ENCODE peak calls at places on chromosomes 7 and 10, in seven cellular contexts. One of them, this sample, is unnamed.

GRCh38 chr7:159097661-159098423 is 46.8 kb downstream of the VIPR2 start:
- DNase-seq in colonic mucosa: no peak
- DNase-seq in esophagus squamous epithelium: no peak
- DNase-seq in CD8-positive, alpha-beta memory T cell: no peak
- DNase-seq in mesendoderm: no peak
- DNase-seq in CD4-positive, alpha-beta T cell: no peak
- DNase-seq in AG04450: no peak
- DNase-seq in this sample: no peak

GRCh38 chr7:90256778-90257177 is 11.8 kb downstream of the CFAP69 start:
- DNase-seq in colonic mucosa: no peak
- DNase-seq in esophagus squamous epithelium: no peak
- DNase-seq in CD8-positive, alpha-beta memory T cell: no peak
- DNase-seq in mesendoderm: no peak
- DNase-seq in CD4-positive, alpha-beta T cell: no peak
- DNase-seq in AG04450: no peak
- DNase-seq in this sample: no peak

GRCh38 chr10:42980553-42981357 is 96.1 kb upstream of the RET start:
- DNase-seq in colonic mucosa: no peak
- DNase-seq in esophagus squamous epithelium: no peak
- DNase-seq in CD8-positive, alpha-beta memory T cell: no peak
- DNase-seq in mesendoderm: no peak
- DNase-seq in CD4-positive, alpha-beta T cell: no peak
- DNase-seq in AG04450: no peak
- DNase-seq in this sample: no peak

GRCh38 chr7:137209151-137209822 is 134.2 kb downstream of the PTN start:
- DNase-seq in colonic mucosa: no peak
- DNase-seq in esophagus squamous epithelium: no peak
- DNase-seq in CD8-positive, alpha-beta memory T cell: no peak
- DNase-seq in mesendoderm: no peak
- DNase-seq in CD4-positive, alpha-beta T cell: no peak
- DNase-seq in AG04450: no peak
- DNase-seq in this sample: no peak

GRCh38 chr7:74203956-74204615 is 5.7 kb upstream of the LAT2 start:
- DNase-seq in colonic mucosa: no peak
- DNase-seq in esophagus squamous epithelium: no peak
- DNase-seq in CD8-positive, alpha-beta memory T cell: no peak
- DNase-seq in mesendoderm: no peak
- DNase-seq in CD4-positive, alpha-beta T cell: no peak
- DNase-seq in AG04450: no peak
- DNase-seq in this sample: no peak

GRCh38 chr10:63675171-63675570 is 154.0 kb downstream of the REEP3 start:
- DNase-seq in colonic mucosa: no peak
- DNase-seq in esophagus squamous epithelium: no peak
- DNase-seq in CD8-positive, alpha-beta memory T cell: no peak
- DNase-seq in mesendoderm: no peak
- DNase-seq in CD4-positive, alpha-beta T cell: no peak
- DNase-seq in AG04450: no peak
- DNase-seq in this sample: no peak

GRCh38 chr10:129870926-129871660 is 93.0 kb downstream of the EBF3 start:
- DNase-seq in colonic mucosa: no peak
- DNase-seq in esophagus squamous epithelium: no peak
- DNase-seq in CD8-positive, alpha-beta memory T cell: no peak
- DNase-seq in mesendoderm: peak; percentile 27
- DNase-seq in CD4-positive, alpha-beta T cell: no peak
- DNase-seq in AG04450: no peak
- DNase-seq in this sample: no peak

GRCh38 chr10:58782876-58783859 is 270.5 kb downstream of the BICC1 start:
- DNase-seq in colonic mucosa: peak; percentile 30
- DNase-seq in esophagus squamous epithelium: no peak
- DNase-seq in CD8-positive, alpha-beta memory T cell: no peak
- DNase-seq in mesendoderm: no peak
- DNase-seq in CD4-positive, alpha-beta T cell: no peak
- DNase-seq in AG04450: no peak
- DNase-seq in this sample: no peak

GRCh38 chr7:148941598-148942280 is 57.6 kb upstream of the EZH2 start:
- DNase-seq in colonic mucosa: peak; percentile 68
- DNase-seq in esophagus squamous epithelium: no peak
- DNase-seq in CD8-positive, alpha-beta memory T cell: peak; percentile 59
- DNase-seq in mesendoderm: peak; percentile 85
- DNase-seq in CD4-positive, alpha-beta T cell: peak; percentile 29
- DNase-seq in AG04450: peak; percentile 7
- DNase-seq in this sample: peak; percentile 53

GRCh38 chr10:69043931-69044531 is 43.9 kb upstream of the SRGN start:
- DNase-seq in colonic mucosa: no peak
- DNase-seq in esophagus squamous epithelium: no peak
- DNase-seq in CD8-positive, alpha-beta memory T cell: peak; percentile 15
- DNase-seq in mesendoderm: no peak
- DNase-seq in CD4-positive, alpha-beta T cell: no peak
- DNase-seq in AG04450: no peak
- DNase-seq in this sample: no peak

GRCh38 chr10:69049564-69049955 is 38.3 kb upstream of the SRGN start:
- DNase-seq in colonic mucosa: no peak
- DNase-seq in esophagus squamous epithelium: no peak
- DNase-seq in CD8-positive, alpha-beta memory T cell: no peak
- DNase-seq in mesendoderm: no peak
- DNase-seq in CD4-positive, alpha-beta T cell: no peak
- DNase-seq in AG04450: no peak
- DNase-seq in this sample: no peak

GRCh38 chr10:69048103-69048502 is 39.8 kb upstream of the SRGN start:
- DNase-seq in colonic mucosa: no peak
- DNase-seq in esophagus squamous epithelium: no peak
- DNase-seq in CD8-positive, alpha-beta memory T cell: no peak
- DNase-seq in mesendoderm: no peak
- DNase-seq in CD4-positive, alpha-beta T cell: no peak
- DNase-seq in AG04450: no peak
- DNase-seq in this sample: no peak

GRCh38 chr10:69045441-69046300 is 42.2 kb upstream of the SRGN start:
- DNase-seq in colonic mucosa: no peak
- DNase-seq in esophagus squamous epithelium: no peak
- DNase-seq in CD8-positive, alpha-beta memory T cell: no peak
- DNase-seq in mesendoderm: no peak
- DNase-seq in CD4-positive, alpha-beta T cell: no peak
- DNase-seq in AG04450: no peak
- DNase-seq in this sample: no peak

DNA sequence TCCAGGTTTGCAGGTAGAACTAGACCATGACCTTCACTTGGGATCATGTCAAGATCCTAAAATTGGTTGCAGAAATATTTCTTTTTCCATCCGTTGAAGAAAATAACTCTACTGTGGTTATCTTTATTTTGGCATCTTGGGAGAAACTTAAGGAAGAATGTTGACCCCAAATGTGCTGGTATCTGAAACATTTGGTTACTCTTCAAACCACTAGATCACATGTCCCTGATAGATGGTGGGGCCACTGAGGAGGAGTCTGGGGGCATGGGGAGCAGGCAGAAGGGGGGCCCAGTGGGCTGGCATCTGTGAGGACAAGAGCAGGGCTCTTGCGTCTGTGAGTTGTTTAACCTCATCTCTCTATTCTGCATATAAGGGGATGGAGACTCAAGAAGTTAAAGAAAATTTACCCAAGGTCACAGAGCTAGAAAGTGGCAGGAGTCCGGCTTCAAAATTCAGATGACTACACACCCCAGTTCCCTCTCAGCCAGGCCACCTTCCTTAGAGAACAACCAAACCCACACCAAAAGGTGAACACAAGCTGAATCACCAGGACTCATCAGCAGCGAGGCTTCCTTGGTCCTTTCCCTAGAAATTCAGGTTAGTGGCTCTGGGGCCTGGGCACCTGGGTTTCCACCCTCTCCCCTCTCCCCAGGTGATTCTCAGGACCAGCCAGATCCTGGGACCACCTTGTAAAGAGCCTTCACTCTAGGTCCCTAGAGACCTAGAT is 40.6 kb upstream of the SRGN start:
- DNase-seq in colonic mucosa: no peak
- DNase-seq in esophagus squamous epithelium: no peak
- DNase-seq in CD8-positive, alpha-beta memory T cell: no peak
- DNase-seq in mesendoderm: no peak
- DNase-seq in CD4-positive, alpha-beta T cell: no peak
- DNase-seq in AG04450: no peak
- DNase-seq in this sample: no peak
- H3K27ac ChIP-seq in colonic mucosa: no peak overlapping the region
- H3K27ac ChIP-seq in esophagus squamous epithelium: peak overlapping the region; percentile 57
- H3K27ac ChIP-seq in CD8-positive, alpha-beta memory T cell: no peak overlapping the region
- H3K27ac ChIP-seq in mesendoderm: no peak overlapping the region
- H3K27ac ChIP-seq in CD4-positive, alpha-beta T cell: no peak overlapping the region
- H3K27ac ChIP-seq in AG04450: no peak overlapping the region
- H3K27ac ChIP-seq in this sample: no peak overlapping the region

DNA sequence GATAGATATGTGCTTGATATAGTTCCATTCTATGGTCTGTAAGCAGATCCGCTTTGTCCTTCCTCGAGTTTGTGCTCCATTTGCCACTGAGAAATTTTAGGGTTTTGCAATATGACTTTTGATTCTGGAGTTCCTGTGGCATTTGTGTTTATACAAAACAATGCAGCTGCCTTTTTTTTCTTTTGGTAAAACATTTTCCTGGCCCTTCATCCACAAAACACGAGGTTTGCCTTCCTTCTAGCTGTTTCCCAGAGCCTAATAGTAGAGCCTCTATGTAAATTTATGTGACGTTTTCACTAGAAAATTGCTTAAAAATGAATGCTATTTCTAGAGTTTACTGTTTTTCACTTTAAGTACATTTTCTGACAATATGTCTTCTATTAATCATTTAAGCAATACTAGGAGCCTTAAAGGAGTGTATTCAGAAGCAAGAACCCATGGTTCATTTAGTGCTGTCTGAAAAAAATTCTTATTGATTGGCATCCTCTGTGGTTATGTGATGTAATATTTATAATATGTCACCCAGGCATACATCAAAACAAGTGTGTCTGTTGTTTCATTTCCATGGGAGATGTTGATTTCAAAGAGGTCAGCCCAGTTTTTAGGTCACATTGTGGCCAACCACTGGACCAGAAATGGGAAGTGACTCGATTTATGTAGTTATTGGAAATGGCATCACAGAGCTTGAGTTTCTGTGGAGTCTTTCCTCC is 618.3 kb downstream of the LRMDA start:
- DNase-seq in colonic mucosa: no peak
- DNase-seq in esophagus squamous epithelium: no peak
- DNase-seq in CD8-positive, alpha-beta memory T cell: no peak
- DNase-seq in mesendoderm: no peak
- DNase-seq in CD4-positive, alpha-beta T cell: no peak
- DNase-seq in AG04450: no peak
- DNase-seq in this sample: no peak
- H3K27ac ChIP-seq in colonic mucosa: no peak overlapping the region
- H3K27ac ChIP-seq in esophagus squamous epithelium: no peak overlapping the region
- H3K27ac ChIP-seq in CD8-positive, alpha-beta memory T cell: no peak overlapping the region
- H3K27ac ChIP-seq in mesendoderm: no peak overlapping the region
- H3K27ac ChIP-seq in CD4-positive, alpha-beta T cell: no peak overlapping the region
- H3K27ac ChIP-seq in AG04450: no peak overlapping the region
- H3K27ac ChIP-seq in this sample: no peak overlapping the region

GRCh38 chr10:113630929-113631533 is 32.8 kb downstream of the NRAP start:
- DNase-seq in colonic mucosa: no peak
- DNase-seq in esophagus squamous epithelium: no peak
- DNase-seq in CD8-positive, alpha-beta memory T cell: no peak
- DNase-seq in mesendoderm: no peak
- DNase-seq in CD4-positive, alpha-beta T cell: no peak
- DNase-seq in AG04450: no peak
- DNase-seq in this sample: no peak
- H3K27ac ChIP-seq in colonic mucosa: no peak overlapping the region
- H3K27ac ChIP-seq in esophagus squamous epithelium: no peak overlapping the region
- H3K27ac ChIP-seq in CD8-positive, alpha-beta memory T cell: no peak overlapping the region
- H3K27ac ChIP-seq in mesendoderm: no peak overlapping the region
- H3K27ac ChIP-seq in CD4-positive, alpha-beta T cell: no peak overlapping the region
- H3K27ac ChIP-seq in AG04450: no peak overlapping the region
- H3K27ac ChIP-seq in this sample: no peak overlapping the region

GRCh38 chr7:47331179-47331565 is 250.7 kb downstream of the TNS3 start:
- DNase-seq in colonic mucosa: no peak
- DNase-seq in esophagus squamous epithelium: no peak
- DNase-seq in CD8-positive, alpha-beta memory T cell: no peak
- DNase-seq in mesendoderm: no peak
- DNase-seq in CD4-positive, alpha-beta T cell: no peak
- DNase-seq in AG04450: no peak
- DNase-seq in this sample: no peak

GRCh38 chr7:47332213-47332612 is 249.7 kb downstream of the TNS3 start:
- DNase-seq in colonic mucosa: no peak
- DNase-seq in esophagus squamous epithelium: no peak
- DNase-seq in CD8-positive, alpha-beta memory T cell: no peak
- DNase-seq in mesendoderm: peak; percentile 77
- DNase-seq in CD4-positive, alpha-beta T cell: no peak
- DNase-seq in AG04450: no peak
- DNase-seq in this sample: no peak

GRCh38 chr7:47329320-47329926 is 252.5 kb downstream of the TNS3 start:
- DNase-seq in colonic mucosa: no peak
- DNase-seq in esophagus squamous epithelium: no peak
- DNase-seq in CD8-positive, alpha-beta memory T cell: no peak
- DNase-seq in mesendoderm: no peak
- DNase-seq in CD4-positive, alpha-beta T cell: no peak
- DNase-seq in AG04450: no peak
- DNase-seq in this sample: peak; percentile 23

GRCh38 chr7:47330026-47330425 is 251.9 kb downstream of the TNS3 start:
- DNase-seq in colonic mucosa: no peak
- DNase-seq in esophagus squamous epithelium: no peak
- DNase-seq in CD8-positive, alpha-beta memory T cell: no peak
- DNase-seq in mesendoderm: no peak
- DNase-seq in CD4-positive, alpha-beta T cell: no peak
- DNase-seq in AG04450: no peak
- DNase-seq in this sample: no peak

DNA sequence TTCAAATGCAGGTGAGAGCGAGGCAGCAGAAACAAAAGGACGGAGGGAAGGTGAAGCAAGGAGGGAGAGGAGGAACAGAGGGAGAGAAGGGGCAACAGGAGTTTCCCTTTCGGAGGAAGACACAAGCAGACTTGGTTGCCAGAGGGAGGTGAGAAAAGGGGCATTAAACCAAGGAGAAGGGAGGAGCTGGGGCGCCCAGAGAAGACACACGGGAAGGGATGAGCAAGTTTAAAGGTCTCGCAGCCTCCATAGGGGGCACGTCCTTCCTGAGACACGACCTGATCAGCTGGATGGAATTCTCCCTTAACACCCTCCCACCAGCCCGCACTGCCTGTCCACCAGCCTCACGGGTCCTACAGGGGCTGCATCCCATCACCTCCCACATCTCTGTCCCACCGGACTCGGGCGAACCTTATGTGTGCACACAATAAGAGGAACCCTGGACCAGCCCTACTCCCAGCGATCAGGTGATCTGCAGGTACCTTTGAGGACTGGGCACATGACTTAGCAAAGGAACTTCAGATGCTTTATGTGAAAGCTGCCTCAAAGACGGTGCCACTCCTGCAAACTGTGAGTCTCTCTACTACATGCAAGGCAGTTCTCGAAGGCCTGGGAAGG is 251.2 kb downstream of the TNS3 start:
- DNase-seq in colonic mucosa: no peak
- DNase-seq in esophagus squamous epithelium: no peak
- DNase-seq in CD8-positive, alpha-beta memory T cell: no peak
- DNase-seq in mesendoderm: no peak
- DNase-seq in CD4-positive, alpha-beta T cell: no peak
- DNase-seq in AG04450: no peak
- DNase-seq in this sample: no peak
- H3K27ac ChIP-seq in colonic mucosa: no peak overlapping the region
- H3K27ac ChIP-seq in esophagus squamous epithelium: no peak overlapping the region
- H3K27ac ChIP-seq in CD8-positive, alpha-beta memory T cell: no peak overlapping the region
- H3K27ac ChIP-seq in mesendoderm: no peak overlapping the region
- H3K27ac ChIP-seq in CD4-positive, alpha-beta T cell: no peak overlapping the region
- H3K27ac ChIP-seq in AG04450: no peak overlapping the region
- H3K27ac ChIP-seq in this sample: no peak overlapping the region

GRCh38 chr7:138727336-138728099 is 26.4 kb upstream of the SVOPL start:
- DNase-seq in colonic mucosa: no peak
- DNase-seq in esophagus squamous epithelium: no peak
- DNase-seq in CD8-positive, alpha-beta memory T cell: no peak
- DNase-seq in mesendoderm: no peak
- DNase-seq in CD4-positive, alpha-beta T cell: no peak
- DNase-seq in AG04450: no peak
- DNase-seq in this sample: no peak
- H3K27ac ChIP-seq in colonic mucosa: no peak overlapping the region
- H3K27ac ChIP-seq in esophagus squamous epithelium: peak overlapping the region; percentile 46
- H3K27ac ChIP-seq in CD8-positive, alpha-beta memory T cell: no peak overlapping the region
- H3K27ac ChIP-seq in mesendoderm: no peak overlapping the region
- H3K27ac ChIP-seq in CD4-positive, alpha-beta T cell: no peak overlapping the region
- H3K27ac ChIP-seq in AG04450: no peak overlapping the region
- H3K27ac ChIP-seq in this sample: no peak overlapping the region

This sample was measured in SJSA1.